ENCODE peak calls at places on chromosomes 2 and 18, in eight cellular contexts. One of them, this sample, is unnamed.

GRCh38 chr18:74083071-74083954 is 64.3 kb downstream of the FBXO15 start:
- DNase-seq in SJSA1: no peak
- DNase-seq in Peyer's patch: no peak
- DNase-seq in RPMI7951: peak; percentile 10
- DNase-seq in posterior cingulate gyrus: peak; percentile 23
- DNase-seq in NCI-H748 treated with DMSO at 0.1 percent for 48 hours: no peak
- DNase-seq in stimulated activated effector memory CD8-positive, alpha-beta T cell treated with anti-CD3 and anti-CD28 coated beads, Interleukin-12 subunit alpha, Interleukin-12 subunit beta, amount 100 ng/mL, for 72 hours: no peak
- DNase-seq in midbrain: no peak
- DNase-seq in this sample: no peak

GRCh38 chr2:168355110-168355509 is 101.0 kb upstream of the CERS6 start:
- DNase-seq in SJSA1: no peak
- DNase-seq in Peyer's patch: no peak
- DNase-seq in RPMI7951: no peak
- DNase-seq in posterior cingulate gyrus: peak; percentile 51
- DNase-seq in NCI-H748 treated with DMSO at 0.1 percent for 48 hours: peak; percentile 35
- DNase-seq in stimulated activated effector memory CD8-positive, alpha-beta T cell treated with anti-CD3 and anti-CD28 coated beads, Interleukin-12 subunit alpha, Interleukin-12 subunit beta, amount 100 ng/mL, for 72 hours: no peak
- DNase-seq in midbrain: no peak
- DNase-seq in this sample: no peak

GRCh38 chr2:105854972-105855371 is 110.3 kb downstream of the NCK2 start:
- DNase-seq in SJSA1: no peak
- DNase-seq in Peyer's patch: no peak
- DNase-seq in RPMI7951: no peak
- DNase-seq in posterior cingulate gyrus: no peak
- DNase-seq in NCI-H748 treated with DMSO at 0.1 percent for 48 hours: no peak
- DNase-seq in stimulated activated effector memory CD8-positive, alpha-beta T cell treated with anti-CD3 and anti-CD28 coated beads, Interleukin-12 subunit alpha, Interleukin-12 subunit beta, amount 100 ng/mL, for 72 hours: no peak
- DNase-seq in midbrain: no peak
- DNase-seq in this sample: no peak

GRCh38 chr2:217994776-217995274 is 8.0 kb downstream of the TNS1 start:
- DNase-seq in SJSA1: peak; percentile 73
- DNase-seq in Peyer's patch: no peak
- DNase-seq in RPMI7951: peak; percentile 68
- DNase-seq in posterior cingulate gyrus: no peak
- DNase-seq in NCI-H748 treated with DMSO at 0.1 percent for 48 hours: no peak
- DNase-seq in stimulated activated effector memory CD8-positive, alpha-beta T cell treated with anti-CD3 and anti-CD28 coated beads, Interleukin-12 subunit alpha, Interleukin-12 subunit beta, amount 100 ng/mL, for 72 hours: no peak
- DNase-seq in midbrain: no peak
- DNase-seq in this sample: no peak

GRCh38 chr2:229520582-229521221 is 193.7 kb downstream of the DNER start:
- DNase-seq in SJSA1: no peak
- DNase-seq in Peyer's patch: no peak
- DNase-seq in RPMI7951: peak; percentile 28
- DNase-seq in posterior cingulate gyrus: no peak
- DNase-seq in NCI-H748 treated with DMSO at 0.1 percent for 48 hours: no peak
- DNase-seq in stimulated activated effector memory CD8-positive, alpha-beta T cell treated with anti-CD3 and anti-CD28 coated beads, Interleukin-12 subunit alpha, Interleukin-12 subunit beta, amount 100 ng/mL, for 72 hours: no peak
- DNase-seq in midbrain: no peak
- DNase-seq in this sample: no peak

GRCh38 chr2:237696471-237696870 is 69.1 kb downstream of the LRRFIP1 start:
- DNase-seq in SJSA1: no peak
- DNase-seq in Peyer's patch: no peak
- DNase-seq in RPMI7951: no peak
- DNase-seq in posterior cingulate gyrus: no peak
- DNase-seq in NCI-H748 treated with DMSO at 0.1 percent for 48 hours: no peak
- DNase-seq in stimulated activated effector memory CD8-positive, alpha-beta T cell treated with anti-CD3 and anti-CD28 coated beads, Interleukin-12 subunit alpha, Interleukin-12 subunit beta, amount 100 ng/mL, for 72 hours: no peak
- DNase-seq in midbrain: no peak
- DNase-seq in this sample: no peak

GRCh38 chr18:78647018-78647417 is 332.6 kb upstream of the SALL3 start:
- DNase-seq in SJSA1: no peak
- DNase-seq in Peyer's patch: peak; percentile 21
- DNase-seq in RPMI7951: no peak
- DNase-seq in posterior cingulate gyrus: no peak
- DNase-seq in NCI-H748 treated with DMSO at 0.1 percent for 48 hours: no peak
- DNase-seq in stimulated activated effector memory CD8-positive, alpha-beta T cell treated with anti-CD3 and anti-CD28 coated beads, Interleukin-12 subunit alpha, Interleukin-12 subunit beta, amount 100 ng/mL, for 72 hours: no peak
- DNase-seq in midbrain: no peak
- DNase-seq in this sample: no peak

GRCh38 chr2:149129433-149129832 is 90.9 kb downstream of the LYPD6B start:
- DNase-seq in SJSA1: no peak
- DNase-seq in Peyer's patch: no peak
- DNase-seq in RPMI7951: peak; percentile 67
- DNase-seq in posterior cingulate gyrus: no peak
- DNase-seq in NCI-H748 treated with DMSO at 0.1 percent for 48 hours: no peak
- DNase-seq in stimulated activated effector memory CD8-positive, alpha-beta T cell treated with anti-CD3 and anti-CD28 coated beads, Interleukin-12 subunit alpha, Interleukin-12 subunit beta, amount 100 ng/mL, for 72 hours: no peak
- DNase-seq in midbrain: no peak
- DNase-seq in this sample: no peak

GRCh38 chr2:20120569-20121416 is 69.4 kb upstream of the LAPTM4A start:
- DNase-seq in SJSA1: no peak
- DNase-seq in Peyer's patch: no peak
- DNase-seq in RPMI7951: no peak
- DNase-seq in posterior cingulate gyrus: no peak
- DNase-seq in NCI-H748 treated with DMSO at 0.1 percent for 48 hours: no peak
- DNase-seq in stimulated activated effector memory CD8-positive, alpha-beta T cell treated with anti-CD3 and anti-CD28 coated beads, Interleukin-12 subunit alpha, Interleukin-12 subunit beta, amount 100 ng/mL, for 72 hours: no peak
- DNase-seq in midbrain: no peak
- DNase-seq in this sample: no peak

GRCh38 chr2:86333378-86333777 is 4.0 kb downstream of the REEP1 start:
- DNase-seq in SJSA1: no peak
- DNase-seq in Peyer's patch: no peak
- DNase-seq in RPMI7951: no peak
- DNase-seq in posterior cingulate gyrus: no peak
- DNase-seq in NCI-H748 treated with DMSO at 0.1 percent for 48 hours: no peak
- DNase-seq in stimulated activated effector memory CD8-positive, alpha-beta T cell treated with anti-CD3 and anti-CD28 coated beads, Interleukin-12 subunit alpha, Interleukin-12 subunit beta, amount 100 ng/mL, for 72 hours: no peak
- DNase-seq in midbrain: no peak
- DNase-seq in this sample: no peak

GRCh38 chr2:118264591-118264990 is 176.3 kb downstream of the INSIG2 start:
- DNase-seq in SJSA1: no peak
- DNase-seq in Peyer's patch: no peak
- DNase-seq in RPMI7951: peak; percentile 15
- DNase-seq in posterior cingulate gyrus: no peak
- DNase-seq in NCI-H748 treated with DMSO at 0.1 percent for 48 hours: no peak
- DNase-seq in stimulated activated effector memory CD8-positive, alpha-beta T cell treated with anti-CD3 and anti-CD28 coated beads, Interleukin-12 subunit alpha, Interleukin-12 subunit beta, amount 100 ng/mL, for 72 hours: no peak
- DNase-seq in midbrain: no peak
- DNase-seq in this sample: no peak

GRCh38 chr2:215378045-215378444 is 57.8 kb downstream of the FN1 start:
- DNase-seq in SJSA1: no peak
- DNase-seq in Peyer's patch: no peak
- DNase-seq in RPMI7951: no peak
- DNase-seq in posterior cingulate gyrus: no peak
- DNase-seq in NCI-H748 treated with DMSO at 0.1 percent for 48 hours: no peak
- DNase-seq in stimulated activated effector memory CD8-positive, alpha-beta T cell treated with anti-CD3 and anti-CD28 coated beads, Interleukin-12 subunit alpha, Interleukin-12 subunit beta, amount 100 ng/mL, for 72 hours: no peak
- DNase-seq in midbrain: no peak
- DNase-seq in this sample: no peak

GRCh38 chr18:9965711-9966624 is 52.2 kb downstream of the VAPA start:
- DNase-seq in SJSA1: no peak
- DNase-seq in Peyer's patch: no peak
- DNase-seq in RPMI7951: no peak
- DNase-seq in posterior cingulate gyrus: no peak
- DNase-seq in NCI-H748 treated with DMSO at 0.1 percent for 48 hours: no peak
- DNase-seq in stimulated activated effector memory CD8-positive, alpha-beta T cell treated with anti-CD3 and anti-CD28 coated beads, Interleukin-12 subunit alpha, Interleukin-12 subunit beta, amount 100 ng/mL, for 72 hours: no peak
- DNase-seq in midbrain: no peak
- DNase-seq in this sample: no peak

GRCh38 chr2:156666130-156666785 is 230.1 kb downstream of the GPD2 start:
- DNase-seq in SJSA1: no peak
- DNase-seq in Peyer's patch: no peak
- DNase-seq in RPMI7951: no peak
- DNase-seq in posterior cingulate gyrus: no peak
- DNase-seq in NCI-H748 treated with DMSO at 0.1 percent for 48 hours: no peak
- DNase-seq in stimulated activated effector memory CD8-positive, alpha-beta T cell treated with anti-CD3 and anti-CD28 coated beads, Interleukin-12 subunit alpha, Interleukin-12 subunit beta, amount 100 ng/mL, for 72 hours: no peak
- DNase-seq in midbrain: no peak
- DNase-seq in this sample: no peak

GRCh38 chr2:207258191-207258991 is 92.6 kb upstream of the KLF7 start:
- DNase-seq in SJSA1: peak; percentile 98
- DNase-seq in Peyer's patch: peak; percentile 59
- DNase-seq in RPMI7951: peak; percentile 99
- DNase-seq in posterior cingulate gyrus: no peak
- DNase-seq in NCI-H748 treated with DMSO at 0.1 percent for 48 hours: no peak
- DNase-seq in stimulated activated effector memory CD8-positive, alpha-beta T cell treated with anti-CD3 and anti-CD28 coated beads, Interleukin-12 subunit alpha, Interleukin-12 subunit beta, amount 100 ng/mL, for 72 hours: no peak
- DNase-seq in midbrain: no peak
- DNase-seq in this sample: no peak

GRCh38 chr2:144102386-144102785 is 417.5 kb downstream of the ZEB2 start:
- DNase-seq in SJSA1: no peak
- DNase-seq in Peyer's patch: no peak
- DNase-seq in RPMI7951: no peak
- DNase-seq in posterior cingulate gyrus: no peak
- DNase-seq in NCI-H748 treated with DMSO at 0.1 percent for 48 hours: no peak
- DNase-seq in stimulated activated effector memory CD8-positive, alpha-beta T cell treated with anti-CD3 and anti-CD28 coated beads, Interleukin-12 subunit alpha, Interleukin-12 subunit beta, amount 100 ng/mL, for 72 hours: no peak
- DNase-seq in midbrain: no peak
- DNase-seq in this sample: no peak

GRCh38 chr2:23624378-23624777 is 239.4 kb downstream of the KLHL29 start:
- DNase-seq in SJSA1: no peak
- DNase-seq in Peyer's patch: no peak
- DNase-seq in RPMI7951: no peak
- DNase-seq in posterior cingulate gyrus: no peak
- DNase-seq in NCI-H748 treated with DMSO at 0.1 percent for 48 hours: no peak
- DNase-seq in stimulated activated effector memory CD8-positive, alpha-beta T cell treated with anti-CD3 and anti-CD28 coated beads, Interleukin-12 subunit alpha, Interleukin-12 subunit beta, amount 100 ng/mL, for 72 hours: no peak
- DNase-seq in midbrain: no peak
- DNase-seq in this sample: no peak

GRCh38 chr2:233441161-233442027 is 87.1 kb downstream of the DGKD start:
- DNase-seq in SJSA1: no peak
- DNase-seq in Peyer's patch: peak; percentile 50
- DNase-seq in RPMI7951: no peak
- DNase-seq in posterior cingulate gyrus: no peak
- DNase-seq in NCI-H748 treated with DMSO at 0.1 percent for 48 hours: no peak
- DNase-seq in stimulated activated effector memory CD8-positive, alpha-beta T cell treated with anti-CD3 and anti-CD28 coated beads, Interleukin-12 subunit alpha, Interleukin-12 subunit beta, amount 100 ng/mL, for 72 hours: no peak
- DNase-seq in midbrain: no peak
- DNase-seq in this sample: no peak

GRCh38 chr2:181140414-181140813 is 160.0 kb downstream of the UBE2E3 start:
- DNase-seq in SJSA1: no peak
- DNase-seq in Peyer's patch: no peak
- DNase-seq in RPMI7951: peak; percentile 33
- DNase-seq in posterior cingulate gyrus: no peak
- DNase-seq in NCI-H748 treated with DMSO at 0.1 percent for 48 hours: no peak
- DNase-seq in stimulated activated effector memory CD8-positive, alpha-beta T cell treated with anti-CD3 and anti-CD28 coated beads, Interleukin-12 subunit alpha, Interleukin-12 subunit beta, amount 100 ng/mL, for 72 hours: no peak
- DNase-seq in midbrain: no peak
- DNase-seq in this sample: no peak

GRCh38 chr18:46109386-46109785 is 5.2 kb downstream of the HAUS1 start:
- DNase-seq in SJSA1: no peak
- DNase-seq in Peyer's patch: no peak
- DNase-seq in RPMI7951: no peak
- DNase-seq in posterior cingulate gyrus: no peak
- DNase-seq in NCI-H748 treated with DMSO at 0.1 percent for 48 hours: no peak
- DNase-seq in stimulated activated effector memory CD8-positive, alpha-beta T cell treated with anti-CD3 and anti-CD28 coated beads, Interleukin-12 subunit alpha, Interleukin-12 subunit beta, amount 100 ng/mL, for 72 hours: no peak
- DNase-seq in midbrain: no peak
- DNase-seq in this sample: no peak

GRCh38 chr2:38444247-38444646 is 67.2 kb upstream of the ATL2 start:
- DNase-seq in SJSA1: no peak
- DNase-seq in Peyer's patch: no peak
- DNase-seq in RPMI7951: peak; percentile 22
- DNase-seq in posterior cingulate gyrus: no peak
- DNase-seq in NCI-H748 treated with DMSO at 0.1 percent for 48 hours: no peak
- DNase-seq in stimulated activated effector memory CD8-positive, alpha-beta T cell treated with anti-CD3 and anti-CD28 coated beads, Interleukin-12 subunit alpha, Interleukin-12 subunit beta, amount 100 ng/mL, for 72 hours: no peak
- DNase-seq in midbrain: no peak
- DNase-seq in this sample: no peak

GRCh38 chr2:219124379-219125110 is 36.1 kb downstream of the NHEJ1 start:
- DNase-seq in SJSA1: no peak
- DNase-seq in Peyer's patch: peak; percentile 63
- DNase-seq in RPMI7951: peak; percentile 50
- DNase-seq in posterior cingulate gyrus: no peak
- DNase-seq in NCI-H748 treated with DMSO at 0.1 percent for 48 hours: no peak
- DNase-seq in stimulated activated effector memory CD8-positive, alpha-beta T cell treated with anti-CD3 and anti-CD28 coated beads, Interleukin-12 subunit alpha, Interleukin-12 subunit beta, amount 100 ng/mL, for 72 hours: peak; percentile 6
- DNase-seq in midbrain: no peak
- DNase-seq in this sample: no peak

GRCh38 chr2:133884739-133885381 is 316.6 kb upstream of the NCKAP5 start:
- DNase-seq in SJSA1: no peak
- DNase-seq in Peyer's patch: no peak
- DNase-seq in RPMI7951: peak; percentile 26
- DNase-seq in posterior cingulate gyrus: no peak
- DNase-seq in NCI-H748 treated with DMSO at 0.1 percent for 48 hours: peak; percentile 13
- DNase-seq in stimulated activated effector memory CD8-positive, alpha-beta T cell treated with anti-CD3 and anti-CD28 coated beads, Interleukin-12 subunit alpha, Interleukin-12 subunit beta, amount 100 ng/mL, for 72 hours: no peak
- DNase-seq in midbrain: peak; percentile 1
- DNase-seq in this sample: no peak

GRCh38 chr18:24185805-24186204 is 46.9 kb downstream of the CABYR start:
- DNase-seq in SJSA1: peak; percentile 65
- DNase-seq in Peyer's patch: no peak
- DNase-seq in RPMI7951: no peak
- DNase-seq in posterior cingulate gyrus: no peak
- DNase-seq in NCI-H748 treated with DMSO at 0.1 percent for 48 hours: no peak
- DNase-seq in stimulated activated effector memory CD8-positive, alpha-beta T cell treated with anti-CD3 and anti-CD28 coated beads, Interleukin-12 subunit alpha, Interleukin-12 subunit beta, amount 100 ng/mL, for 72 hours: no peak
- DNase-seq in midbrain: no peak
- DNase-seq in this sample: no peak

GRCh38 chr2:13545320-13545719 is 828.6 kb downstream of the TRIB2 start:
- DNase-seq in SJSA1: no peak
- DNase-seq in Peyer's patch: no peak
- DNase-seq in RPMI7951: no peak
- DNase-seq in posterior cingulate gyrus: no peak
- DNase-seq in NCI-H748 treated with DMSO at 0.1 percent for 48 hours: no peak
- DNase-seq in stimulated activated effector memory CD8-positive, alpha-beta T cell treated with anti-CD3 and anti-CD28 coated beads, Interleukin-12 subunit alpha, Interleukin-12 subunit beta, amount 100 ng/mL, for 72 hours: no peak
- DNase-seq in midbrain: no peak
- DNase-seq in this sample: no peak

GRCh38 chr18:23683671-23684070 is 5.6 kb upstream of the LAMA3 start:
- DNase-seq in SJSA1: no peak
- DNase-seq in Peyer's patch: no peak
- DNase-seq in RPMI7951: peak; percentile 37
- DNase-seq in posterior cingulate gyrus: no peak
- DNase-seq in NCI-H748 treated with DMSO at 0.1 percent for 48 hours: no peak
- DNase-seq in stimulated activated effector memory CD8-positive, alpha-beta T cell treated with anti-CD3 and anti-CD28 coated beads, Interleukin-12 subunit alpha, Interleukin-12 subunit beta, amount 100 ng/mL, for 72 hours: no peak
- DNase-seq in midbrain: no peak
- DNase-seq in this sample: no peak

GRCh38 chr18:23719634-23720201 is 30.5 kb downstream of the LAMA3 start:
- DNase-seq in SJSA1: peak; percentile 92
- DNase-seq in Peyer's patch: no peak
- DNase-seq in RPMI7951: peak; percentile 98
- DNase-seq in posterior cingulate gyrus: no peak
- DNase-seq in NCI-H748 treated with DMSO at 0.1 percent for 48 hours: no peak
- DNase-seq in stimulated activated effector memory CD8-positive, alpha-beta T cell treated with anti-CD3 and anti-CD28 coated beads, Interleukin-12 subunit alpha, Interleukin-12 subunit beta, amount 100 ng/mL, for 72 hours: no peak
- DNase-seq in midbrain: no peak
- DNase-seq in this sample: no peak

GRCh38 chr2:47738331-47738730 is 44.6 kb upstream of the MSH6 start:
- DNase-seq in SJSA1: no peak
- DNase-seq in Peyer's patch: no peak
- DNase-seq in RPMI7951: no peak
- DNase-seq in posterior cingulate gyrus: no peak
- DNase-seq in NCI-H748 treated with DMSO at 0.1 percent for 48 hours: no peak
- DNase-seq in stimulated activated effector memory CD8-positive, alpha-beta T cell treated with anti-CD3 and anti-CD28 coated beads, Interleukin-12 subunit alpha, Interleukin-12 subunit beta, amount 100 ng/mL, for 72 hours: no peak
- DNase-seq in midbrain: no peak
- DNase-seq in this sample: no peak